ENCODE peak calls at places on chromosomes 4 and X, in seven cellular contexts. J, G, R, Z, X, D and K are unnamed samples.

GRCh38 chrX:13689519-13690211 is 737 bp downstream of the RAB9A start:
- DNase-seq in J (no peak), G (no peak), R (peak; percentile 13), Z (peak; percentile 20), X (no peak), D (peak; percentile 59), K (no peak)

GRCh38 chrX:56790778-56791177 is 61.7 kb downstream of the NBDY start:
- DNase-seq in J (no peak), G (peak; percentile 3), R (no peak), Z (no peak), X (peak; percentile 39), D (no peak), K (no peak)

GRCh38 chrX:118632862-118633261 is 94.5 kb upstream of the IL13RA1 start:
- DNase-seq in J (no peak), G (no peak), R (no peak), Z (no peak), X (no peak), D (no peak), K (no peak)

GRCh38 chrX:137031517-137032377 is 2.0 kb downstream of the GPR101 start:
- DNase-seq in J (no peak), G (peak; percentile 35), R (peak; percentile 48), Z (peak; percentile 11), X (no peak), D (peak; percentile 55), K (no peak)

GRCh38 chr4:1765409-1766335 is 27.4 kb upstream of the FGFR3 start:
- DNase-seq in J (no peak), G (no peak), R (no peak), Z (no peak), X (no peak), D (no peak), K (no peak)

GRCh38 chr4:10619220-10619619 is 65.3 kb downstream of the CLNK start:
- DNase-seq in J (no peak), G (no peak), R (peak; percentile 39), Z (no peak), X (no peak), D (no peak), K (no peak)

GRCh38 chr4:78520808-78521226 is 30.8 kb upstream of the ANXA3 start:
- DNase-seq in J (no peak), G (no peak), R (no peak), Z (no peak), X (no peak), D (peak; percentile 52), K (no peak)

GRCh38 chr4:183637461-183637860 is 21.5 kb downstream of the RWDD4 start:
- DNase-seq in J (no peak), G (no peak), R (peak; percentile 61), Z (no peak), X (no peak), D (peak; percentile 55), K (no peak)

GRCh38 chr4:78770091-78770642 is 6.0 kb upstream of the BMP2K start:
- DNase-seq in J (no peak), G (no peak), R (no peak), Z (no peak), X (no peak), D (no peak), K (no peak)

GRCh38 chrX:129650183-129650689 is 4.5 kb downstream of the APLN start:
- DNase-seq in J (no peak), G (no peak), R (no peak), Z (no peak), X (no peak), D (no peak), K (no peak)

GRCh38 chr4:99300934-99301333 is 10.1 kb upstream of the ADH1A start:
- DNase-seq in J (no peak), G (peak; percentile 68), R (peak; percentile 36), Z (no peak), X (peak; percentile 67), D (peak; percentile 91), K (no peak)

GRCh38 chr4:108861339-108861738 is 98.5 kb upstream of the ETNPPL start:
- DNase-seq in J (no peak), G (peak; percentile 22), R (peak; percentile 7), Z (no peak), X (no peak), D (peak; percentile 42), K (no peak)

GRCh38 chrX:77003956-77004355 is 443.2 kb upstream of the FGF16 start:
- DNase-seq in J (no peak), G (no peak), R (peak; percentile 18), Z (no peak), X (no peak), D (peak; percentile 51), K (no peak)

GRCh38 chr4:159937595-159937994 is 834.7 kb downstream of the RAPGEF2 start:
- DNase-seq in J (no peak), G (no peak), R (no peak), Z (no peak), X (no peak), D (no peak), K (no peak)

GRCh38 chr4:138894688-138895087 is 120.9 kb upstream of the NOCT start:
- DNase-seq in J (no peak), G (no peak), R (no peak), Z (no peak), X (no peak), D (no peak), K (no peak)

GRCh38 chr4:74109116-74109791 is 10.3 kb upstream of the CXCL2 start:
- DNase-seq in J (no peak), G (no peak), R (peak; percentile 99), Z (no peak), X (no peak), D (peak; percentile 97), K (peak; percentile 87)

GRCh38 chrX:67721321-67721720 is 177.5 kb downstream of the AR start:
- DNase-seq in J (no peak), G (no peak), R (no peak), Z (no peak), X (no peak), D (no peak), K (no peak)

GRCh38 chrX:66632986-66633385 is 5.9 kb downstream of the EDA2R start:
- DNase-seq in J (no peak), G (no peak), R (no peak), Z (no peak), X (no peak), D (peak; percentile 47), K (no peak)

GRCh38 chrX:17922303-17922702 is 61.2 kb upstream of the RAI2 start:
- DNase-seq in J (no peak), G (no peak), R (no peak), Z (no peak), X (no peak), D (no peak), K (no peak)

GRCh38 chr4:66955784-66956183 is 589.5 kb downstream of the CENPC start:
- DNase-seq in J (no peak), G (no peak), R (no peak), Z (no peak), X (no peak), D (no peak), K (no peak)

GRCh38 chr4:48388504-48389154 is 47.3 kb downstream of the SLAIN2 start:
- DNase-seq in J (no peak), G (no peak), R (no peak), Z (no peak), X (no peak), D (peak; percentile 82), K (no peak)

GRCh38 chr4:100870940-100871772 is 353.3 kb upstream of the EMCN start:
- DNase-seq in J (no peak), G (no peak), R (no peak), Z (no peak), X (no peak), D (no peak), K (no peak)

GRCh38 chrX:1442724-1443367 is 9.9 kb downstream of the ASMTL start:
- DNase-seq in J (no peak), G (peak; percentile 6), R (no peak), Z (no peak), X (peak; percentile 27), D (no peak), K (peak; percentile 42)
- H3K36me3 ChIP-seq in J (peaks cover 8% of the 10 kb centered on the region), G (no peaks in the 10 kb centered on the region), R (no peaks in the 10 kb centered on the region), Z (no peaks in the 10 kb centered on the region), X (no peaks in the 10 kb centered on the region), D (no peaks in the 10 kb centered on the region), K (peaks cover 29% of the 10 kb centered on the region)

DNA sequence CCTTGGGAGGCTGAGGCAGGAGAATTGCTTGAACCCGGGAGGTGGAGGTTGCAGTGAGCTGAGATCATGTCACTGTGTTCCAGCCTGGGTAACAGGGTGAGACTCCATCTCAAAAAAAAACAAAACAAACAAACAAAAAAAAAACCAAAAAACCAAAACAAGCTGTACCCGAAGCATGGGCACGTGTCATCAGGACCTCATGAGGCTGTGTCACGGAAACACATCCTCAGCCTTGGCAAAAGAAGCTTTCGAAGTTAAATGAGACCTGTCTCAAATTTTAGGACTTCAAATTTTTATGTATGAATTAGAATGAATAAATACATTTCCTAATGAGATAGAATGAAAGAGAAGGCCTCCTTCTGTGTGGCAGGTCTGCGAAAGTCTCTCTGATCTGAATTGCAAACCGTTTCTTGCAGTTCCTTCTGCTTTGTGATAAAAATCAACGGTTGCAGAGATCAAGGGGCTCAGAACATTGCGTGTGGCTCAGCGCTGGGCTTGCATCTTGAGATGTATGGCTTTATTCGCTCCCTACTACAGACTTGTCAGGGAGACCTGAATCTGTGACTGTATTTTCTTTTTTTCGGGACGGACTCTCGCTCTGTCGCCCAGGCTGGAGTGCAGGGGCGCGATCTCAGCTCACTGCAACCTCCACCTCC is 19.5 kb upstream of the CRLF2 start:
- DNase-seq in J (no peak), G (no peak), R (no peak), Z (peak; percentile 56), X (no peak), D (no peak), K (peak; percentile 2)
- H3K4me3 ChIP-seq in J (no peak overlapping the region), G (no peak overlapping the region), R (no peak overlapping the region), Z (peak overlapping the region; percentile 23), X (no peak overlapping the region), D (no peak overlapping the region), K (no peak overlapping the region)

DNA sequence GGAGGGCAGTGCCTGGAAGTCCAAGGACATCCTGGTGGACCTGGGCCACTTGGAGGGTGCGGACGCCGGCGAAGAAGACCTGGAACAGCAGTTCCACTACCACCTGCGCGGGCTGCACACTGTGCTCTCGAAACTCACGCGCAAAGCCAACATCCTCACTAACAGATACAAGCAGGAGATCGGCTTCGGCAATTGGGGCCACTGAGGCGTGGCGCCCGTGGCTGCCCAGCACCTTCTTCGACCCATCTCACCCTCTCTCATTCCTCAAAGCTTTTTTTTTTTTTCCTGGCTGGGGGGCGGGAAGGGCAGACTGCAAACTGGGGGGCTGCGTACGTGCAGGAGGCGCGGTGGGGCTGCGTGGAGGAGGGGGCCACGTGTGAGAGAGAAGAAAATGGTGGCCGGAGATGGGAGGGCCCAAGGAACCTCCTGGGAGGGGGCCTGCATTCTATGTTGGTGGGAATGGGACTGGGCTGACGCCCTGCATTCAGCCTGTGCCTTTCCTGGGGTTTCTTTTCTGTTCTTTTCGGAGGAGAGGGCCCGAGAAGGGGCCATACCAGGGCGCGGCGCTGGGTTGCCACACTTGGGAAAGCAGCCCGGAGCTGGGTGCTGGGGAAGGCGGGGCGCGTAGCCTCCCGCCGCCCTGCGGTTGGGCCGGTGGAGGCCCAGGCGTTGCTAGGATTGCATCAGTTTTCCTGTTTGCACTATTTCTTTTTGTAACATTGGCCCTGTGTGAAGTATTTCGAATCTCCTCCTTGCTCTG is 4.2 kb downstream of the MID1IP1 start:
- DNase-seq in J (no peak), G (peak; percentile 75), R (peak; percentile 67), Z (peak; percentile 59), X (peak; percentile 77), D (peak; percentile 89), K (peak; percentile 33)
- H3K27ac ChIP-seq in J (peak overlapping the region; percentile 80), G (peak overlapping the region; percentile 82), R (peak overlapping the region; percentile 85), Z (peak overlapping the region; percentile 77), X (peak overlapping the region; percentile 76), D (peak overlapping the region; percentile 95), K (peak overlapping the region; percentile 85)

DNA sequence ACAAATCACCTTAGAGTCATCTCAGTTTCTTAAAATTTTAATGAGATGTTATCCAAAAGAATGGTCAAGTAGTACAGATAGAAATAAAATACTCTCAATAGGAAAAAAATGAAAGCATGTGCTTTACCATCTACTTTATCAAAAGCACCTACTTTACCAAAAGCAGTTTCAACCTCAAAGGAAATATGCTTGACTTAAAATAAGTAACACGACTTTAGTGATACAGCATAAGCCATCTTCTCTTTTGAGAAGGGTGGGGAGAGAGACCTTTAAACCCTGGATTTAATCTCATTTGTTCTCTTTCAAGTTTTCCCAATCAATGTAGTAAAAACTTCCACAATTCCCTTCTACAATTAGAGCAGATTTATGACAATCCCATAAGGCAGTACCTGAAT is 26.5 kb downstream of the OTUD4 start:
- DNase-seq in J (no peak), G (no peak), R (no peak), Z (no peak), X (no peak), D (no peak), K (no peak)
- H3K36me3 ChIP-seq in J (peaks cover 44% of the 10 kb centered on the region), G (peaks cover 44% of the 10 kb centered on the region), R (peaks cover 54% of the 10 kb centered on the region), Z (no peaks in the 10 kb centered on the region), X (peaks cover 6% of the 10 kb centered on the region), D (peaks cover 42% of the 10 kb centered on the region), K (peaks cover 94% of the 10 kb centered on the region)